ENCODE peak calls at places on chromosome 12, in four cellular contexts. One of them, this sample, is unnamed.

GRCh38 chr12:40054554-40055226 is 51.2 kb downstream of the SLC2A13 start:
- DNase-seq in HCT116: no peak
- DNase-seq in IMR-90: peak; percentile 80
- DNase-seq in tibial nerve: no peak
- DNase-seq in this sample: peak; percentile 26

GRCh38 chr12:32322354-32322753 is 77.0 kb upstream of the FGD4 start:
- DNase-seq in HCT116: no peak
- DNase-seq in IMR-90: no peak
- DNase-seq in tibial nerve: no peak
- DNase-seq in this sample: no peak

GRCh38 chr12:69527506-69528272 is 57.5 kb downstream of the FRS2 start:
- DNase-seq in HCT116: no peak
- DNase-seq in IMR-90: peak; percentile 91
- DNase-seq in tibial nerve: no peak
- DNase-seq in this sample: no peak

GRCh38 chr12:85874064-85874463 is at the start of gene NTS:
- DNase-seq in HCT116: no peak
- DNase-seq in IMR-90: no peak
- DNase-seq in tibial nerve: no peak
- DNase-seq in this sample: no peak

GRCh38 chr12:93137656-93138612 is 208.8 kb upstream of the EEA1 start:
- DNase-seq in HCT116: peak; percentile 0
- DNase-seq in IMR-90: peak; percentile 90
- DNase-seq in tibial nerve: no peak
- DNase-seq in this sample: peak; percentile 60

GRCh38 chr12:112164326-112164660 is 38.9 kb downstream of the TRAFD1 start:
- DNase-seq in HCT116: no peak
- DNase-seq in IMR-90: no peak
- DNase-seq in tibial nerve: no peak
- DNase-seq in this sample: no peak

GRCh38 chr12:104975621-104976343 is 10.3 kb upstream of the NOPCHAP1 start:
- DNase-seq in HCT116: no peak
- DNase-seq in IMR-90: peak; percentile 48
- DNase-seq in tibial nerve: no peak
- DNase-seq in this sample: no peak

GRCh38 chr12:30457621-30458289 is 237.9 kb downstream of the IPO8 start:
- DNase-seq in HCT116: peak; percentile 75
- DNase-seq in IMR-90: peak; percentile 64
- DNase-seq in tibial nerve: no peak
- DNase-seq in this sample: peak; percentile 42

GRCh38 chr12:93376436-93377251 is 1.1 kb upstream of the NUDT4 start:
- DNase-seq in HCT116: no peak
- DNase-seq in IMR-90: peak; percentile 60
- DNase-seq in tibial nerve: no peak
- DNase-seq in this sample: no peak

GRCh38 chr12:72622556-72622955 is 350.4 kb downstream of the TRHDE start:
- DNase-seq in HCT116: no peak
- DNase-seq in IMR-90: no peak
- DNase-seq in tibial nerve: no peak
- DNase-seq in this sample: no peak

GRCh38 chr12:62977419-62977818 is 42.5 kb upstream of the PPM1H start:
- DNase-seq in HCT116: peak; percentile 8
- DNase-seq in IMR-90: no peak
- DNase-seq in tibial nerve: no peak
- DNase-seq in this sample: no peak

GRCh38 chr12:2893007-2893406 is 2.3 kb downstream of the TULP3 start:
- DNase-seq in HCT116: no peak
- DNase-seq in IMR-90: peak; percentile 92
- DNase-seq in tibial nerve: no peak
- DNase-seq in this sample: no peak

GRCh38 chr12:22625671-22626251 is 790 bp downstream of the ETNK1 start:
- DNase-seq in HCT116: peak; percentile 16
- DNase-seq in IMR-90: peak; percentile 29
- DNase-seq in tibial nerve: peak; percentile 15
- DNase-seq in this sample: peak; percentile 7

GRCh38 chr12:25970916-25971674 is 12.6 kb downstream of the RASSF8 start:
- DNase-seq in HCT116: no peak
- DNase-seq in IMR-90: no peak
- DNase-seq in tibial nerve: no peak
- DNase-seq in this sample: no peak

GRCh38 chr12:16359512-16360491 is 12.4 kb downstream of the MGST1 start:
- DNase-seq in HCT116: peak; percentile 47
- DNase-seq in IMR-90: peak; percentile 47
- DNase-seq in tibial nerve: peak; percentile 31
- DNase-seq in this sample: no peak

GRCh38 chr12:68428724-68429580 is 96.8 kb upstream of the MDM1 start:
- DNase-seq in HCT116: no peak
- DNase-seq in IMR-90: peak; percentile 78
- DNase-seq in tibial nerve: no peak
- DNase-seq in this sample: no peak

GRCh38 chr12:19530631-19531020 is 91.3 kb downstream of the AEBP2 start:
- DNase-seq in HCT116: no peak
- DNase-seq in IMR-90: peak; percentile 17
- DNase-seq in tibial nerve: no peak
- DNase-seq in this sample: no peak

GRCh38 chr12:14403711-14404164 is 38.3 kb downstream of the ATF7IP start:
- DNase-seq in HCT116: no peak
- DNase-seq in IMR-90: peak; percentile 82
- DNase-seq in tibial nerve: no peak
- DNase-seq in this sample: no peak

GRCh38 chr12:83896416-83896815 is 1016.2 kb downstream of the SLC6A15 start:
- DNase-seq in HCT116: no peak
- DNase-seq in IMR-90: no peak
- DNase-seq in tibial nerve: no peak
- DNase-seq in this sample: no peak

GRCh38 chr12:70692681-70693288 is 55.6 kb upstream of the PTPRB start:
- DNase-seq in HCT116: peak; percentile 6
- DNase-seq in IMR-90: peak; percentile 29
- DNase-seq in tibial nerve: no peak
- DNase-seq in this sample: no peak

GRCh38 chr12:115960-116915 is 49.7 kb downstream of the IQSEC3 start:
- DNase-seq in HCT116: no peak
- DNase-seq in IMR-90: no peak
- DNase-seq in tibial nerve: no peak
- DNase-seq in this sample: no peak

GRCh38 chr12:13959131-13959734 is 22.2 kb downstream of the GRIN2B start:
- DNase-seq in HCT116: no peak
- DNase-seq in IMR-90: no peak
- DNase-seq in tibial nerve: no peak
- DNase-seq in this sample: no peak

GRCh38 chr12:24561882-24562760 is 386.8 kb downstream of the BCAT1 start:
- DNase-seq in HCT116: no peak
- DNase-seq in IMR-90: peak; percentile 62
- DNase-seq in tibial nerve: peak; percentile 45
- DNase-seq in this sample: no peak

GRCh38 chr12:122949405-122949804 is 16.9 kb downstream of the ABCB9 start:
- DNase-seq in HCT116: no peak
- DNase-seq in IMR-90: no peak
- DNase-seq in tibial nerve: no peak
- DNase-seq in this sample: no peak

GRCh38 chr12:123267991-123268843 is 3.4 kb downstream of the CDK2AP1 start:
- DNase-seq in HCT116: no peak
- DNase-seq in IMR-90: no peak
- DNase-seq in tibial nerve: no peak
- DNase-seq in this sample: no peak

GRCh38 chr12:10160659-10161386 is 11.1 kb downstream of the OLR1 start:
- DNase-seq in HCT116: no peak
- DNase-seq in IMR-90: no peak
- DNase-seq in tibial nerve: no peak
- DNase-seq in this sample: no peak

GRCh38 chr12:88553941-88554658 is 26.2 kb downstream of the KITLG start:
- DNase-seq in HCT116: peak; percentile 49
- DNase-seq in IMR-90: peak; percentile 64
- DNase-seq in tibial nerve: no peak
- DNase-seq in this sample: no peak

GRCh38 chr12:94674835-94675234 is 24.5 kb upstream of the TMCC3 start:
- DNase-seq in HCT116: no peak
- DNase-seq in IMR-90: no peak
- DNase-seq in tibial nerve: peak; percentile 22
- DNase-seq in this sample: no peak

GRCh38 chr12:22543246-22544037 is 900 bp downstream of the C2CD5 start:
- DNase-seq in HCT116: no peak
- DNase-seq in IMR-90: peak; percentile 8
- DNase-seq in tibial nerve: peak; percentile 18
- DNase-seq in this sample: no peak

GRCh38 chr12:2179953-2180736 is 127.4 kb downstream of the CACNA1C start:
- DNase-seq in HCT116: peak; percentile 29
- DNase-seq in IMR-90: peak; percentile 98
- DNase-seq in tibial nerve: no peak
- DNase-seq in this sample: peak; percentile 92

GRCh38 chr12:54033980-54034783 is 1.3 kb downstream of the HOXC5 start:
- DNase-seq in HCT116: no peak
- DNase-seq in IMR-90: no peak
- DNase-seq in tibial nerve: no peak
- DNase-seq in this sample: no peak

GRCh38 chr12:92634730-92635129 is 68.1 kb upstream of the PLEKHG7 start:
- DNase-seq in HCT116: no peak
- DNase-seq in IMR-90: no peak
- DNase-seq in tibial nerve: no peak
- DNase-seq in this sample: no peak

GRCh38 chr12:26939192-26939832 is 1.0 kb downstream of the FGFR1OP2 start:
- DNase-seq in HCT116: no peak
- DNase-seq in IMR-90: peak; percentile 31
- DNase-seq in tibial nerve: no peak
- DNase-seq in this sample: no peak

GRCh38 chr12:106766393-106766826 is 8.1 kb upstream of the RIC8B start:
- DNase-seq in HCT116: no peak
- DNase-seq in IMR-90: no peak
- DNase-seq in tibial nerve: peak; percentile 61
- DNase-seq in this sample: no peak

GRCh38 chr12:116385486-116386217 is 108.2 kb upstream of the MED13L start:
- DNase-seq in HCT116: no peak
- DNase-seq in IMR-90: no peak
- DNase-seq in tibial nerve: no peak
- DNase-seq in this sample: no peak

GRCh38 chr12:90292183-90292582 is 583.5 kb upstream of the ATP2B1 start:
- DNase-seq in HCT116: no peak
- DNase-seq in IMR-90: no peak
- DNase-seq in tibial nerve: no peak
- DNase-seq in this sample: no peak

GRCh38 chr12:94694732-94695131 is 44.4 kb upstream of the TMCC3 start:
- DNase-seq in HCT116: no peak
- DNase-seq in IMR-90: no peak
- DNase-seq in tibial nerve: no peak
- DNase-seq in this sample: no peak

GRCh38 chr12:45224311-45224710 is 8.4 kb downstream of the ANO6 start:
- DNase-seq in HCT116: no peak
- DNase-seq in IMR-90: no peak
- DNase-seq in tibial nerve: no peak
- DNase-seq in this sample: no peak

GRCh38 chr12:92987846-92988621 is 58.9 kb upstream of the EEA1 start:
- DNase-seq in HCT116: no peak
- DNase-seq in IMR-90: no peak
- DNase-seq in tibial nerve: no peak
- DNase-seq in this sample: no peak

GRCh38 chr12:52903855-52904508 is 894 bp downstream of the KRT8 start:
- DNase-seq in HCT116: no peak
- DNase-seq in IMR-90: no peak
- DNase-seq in tibial nerve: no peak
- DNase-seq in this sample: no peak
- TF ChIP-seq POLR2A in HCT116: no peak
- TF ChIP-seq POLR2A in IMR-90: no peak
- TF ChIP-seq POLR2A in tibial nerve: no peak
- TF ChIP-seq POLR2A in this sample: no peak

DNA sequence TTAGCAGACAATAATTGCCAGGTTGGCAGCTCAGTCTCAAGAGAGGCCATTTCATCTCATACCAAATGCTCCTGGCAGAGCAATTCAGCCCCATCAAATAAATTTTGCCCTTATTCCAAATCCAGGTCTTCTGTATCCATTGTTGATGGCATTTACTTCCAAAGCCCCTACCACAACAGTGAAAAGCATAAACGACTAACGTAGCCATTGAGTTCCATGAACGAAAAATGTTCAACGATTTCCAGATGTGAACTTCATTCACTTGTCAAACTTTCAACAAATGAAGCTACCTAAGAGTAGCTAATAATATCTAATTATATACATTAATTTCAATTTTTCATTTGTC is 3.0 kb upstream of the GCN1 start:
- DNase-seq in HCT116: no peak
- DNase-seq in IMR-90: no peak
- DNase-seq in tibial nerve: no peak
- DNase-seq in this sample: no peak
- TF ChIP-seq POLR2A in HCT116: no peak
- TF ChIP-seq POLR2A in IMR-90: peak; percentile 20
- TF ChIP-seq POLR2A in tibial nerve: no peak
- TF ChIP-seq POLR2A in this sample: no peak

GRCh38 chr12:67410246-67410645 is 141.1 kb downstream of the CAND1 start:
- DNase-seq in HCT116: no peak
- DNase-seq in IMR-90: no peak
- DNase-seq in tibial nerve: no peak
- DNase-seq in this sample: no peak

GRCh38 chr12:67411562-67411961 is 142.4 kb downstream of the CAND1 start:
- DNase-seq in HCT116: no peak
- DNase-seq in IMR-90: no peak
- DNase-seq in tibial nerve: no peak
- DNase-seq in this sample: no peak

GRCh38 chr12:67414011-67414715 is 145.0 kb downstream of the CAND1 start:
- DNase-seq in HCT116: no peak
- DNase-seq in IMR-90: no peak
- DNase-seq in tibial nerve: no peak
- DNase-seq in this sample: no peak

GRCh38 chr12:67413577-67413976 is 144.4 kb downstream of the CAND1 start:
- DNase-seq in HCT116: no peak
- DNase-seq in IMR-90: no peak
- DNase-seq in tibial nerve: no peak
- DNase-seq in this sample: no peak

GRCh38 chr12:67410667-67411067 is 141.5 kb downstream of the CAND1 start:
- DNase-seq in HCT116: no peak
- DNase-seq in IMR-90: no peak
- DNase-seq in tibial nerve: no peak
- DNase-seq in this sample: no peak
- TF ChIP-seq POLR2A in HCT116: no peak
- TF ChIP-seq POLR2A in IMR-90: no peak
- TF ChIP-seq POLR2A in tibial nerve: no peak
- TF ChIP-seq POLR2A in this sample: no peak

DNA sequence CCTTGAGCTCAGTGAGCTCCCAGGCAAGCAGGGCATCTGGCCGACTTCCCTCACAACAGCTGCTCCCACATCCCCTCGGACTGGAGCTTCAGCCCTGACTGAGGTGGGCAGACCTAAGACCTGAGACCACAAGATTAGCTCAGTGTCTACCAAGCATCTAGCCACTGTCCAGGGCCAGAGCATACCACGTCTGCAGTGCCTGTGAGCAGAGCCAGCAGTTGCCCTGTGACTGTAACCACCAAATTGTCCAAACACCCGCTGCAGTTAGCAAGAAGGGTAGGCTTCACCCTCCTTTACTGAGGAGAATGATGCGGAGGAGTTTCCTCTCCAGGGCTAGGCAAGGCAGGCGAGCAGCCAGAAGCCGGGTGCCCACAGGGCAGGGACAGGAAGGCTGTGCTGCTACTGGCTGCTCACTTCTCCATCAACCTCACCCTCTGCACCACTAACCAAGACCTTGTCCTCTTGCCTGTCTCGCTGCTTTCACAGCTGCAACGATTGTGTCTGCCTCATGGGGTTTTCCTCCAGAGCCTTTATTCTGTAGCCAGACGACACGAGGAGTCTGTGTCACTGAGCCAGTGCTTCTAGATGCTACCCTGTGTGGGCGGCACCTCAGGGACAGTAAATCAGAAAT is 53.9 kb downstream of the ANAPC7 start:
- DNase-seq in HCT116: no peak
- DNase-seq in IMR-90: no peak
- DNase-seq in tibial nerve: no peak
- DNase-seq in this sample: no peak
- TF ChIP-seq POLR2A in HCT116: no peak
- TF ChIP-seq POLR2A in IMR-90: no peak
- TF ChIP-seq POLR2A in tibial nerve: no peak
- TF ChIP-seq POLR2A in this sample: no peak